ENCODE peak calls at places on chromosomes 3 and 15, in four cellular contexts. R, K, M and C are unnamed samples.

GRCh38 chr3:71548995-71549394 is 34.5 kb downstream of the FOXP1 start:
- DNase-seq in R (no peak), K (no peak), M (no peak), C (no peak)

GRCh38 chr3:159619341-159619885 is 369.2 kb upstream of the IL12A start:
- DNase-seq in M (no peak), R (no peak), K (no peak), C (peak)

GRCh38 chr3:38646630-38647029 is 2.9 kb downstream of the SCN5A start:
- DNase-seq in M (no peak), K (no peak), R (no peak), C (peak)

GRCh38 chr3:63050548-63050947 is 175.3 kb upstream of the CADPS start:
- DNase-seq in K (no peak), M (no peak), R (no peak), C (no peak)

GRCh38 chr15:24761704-24762302 is 86.2 kb downstream of the NPAP1 start:
- DNase-seq in M (no peak), K (no peak), R (no peak), C (peak)

GRCh38 chr3:21216598-21216997 is 534.4 kb downstream of the ZNF385D start:
- DNase-seq in M (no peak), R (no peak), K (no peak), C (peak)

GRCh38 chr3:197567900-197568685 is 12.3 kb upstream of the BDH1 start:
- DNase-seq in K (no peak), M (no peak), R (no peak), C (no peak)

GRCh38 chr3:116037954-116038911 is 407.1 kb downstream of the LSAMP start:
- DNase-seq in K (no peak), M (no peak), R (no peak), C (peak)

GRCh38 chr3:48464713-48465221 is 18.2 kb downstream of the ATRIP start:
- DNase-seq in R (no peak), K (no peak), M (no peak), C (no peak)

GRCh38 chr3:71601811-71602210 is 18.3 kb upstream of the FOXP1 start:
- DNase-seq in K (no peak), M (no peak), R (no peak), C (peak)

GRCh38 chr15:60585743-60586708 is 107.1 kb upstream of the ICE2 start:
- DNase-seq in R (no peak), K (peak), M (peak), C (peak)

GRCh38 chr3:194575484-194576210 is 57.6 kb downstream of the TMEM44 start:
- DNase-seq in K (no peak), R (peak), M (no peak), C (peak)

GRCh38 chr3:50807266-50807665 is 132.5 kb downstream of the DOCK3 start:
- DNase-seq in K (no peak), R (no peak), M (no peak), C (no peak)

GRCh38 chr15:101537681-101538080 is 48.2 kb upstream of the PCSK6 start:
- DNase-seq in K (no peak), R (no peak), M (no peak), C (no peak)

GRCh38 chr3:120435621-120436020 is 15.2 kb downstream of the FSTL1 start:
- DNase-seq in R (no peak), M (no peak), K (no peak), C (peak)

GRCh38 chr15:85044251-85044853 is 62.7 kb downstream of the PDE8A start:
- DNase-seq in K (peak), M (peak), R (peak), C (peak)

GRCh38 chr15:98906712-98907083 is 100.9 kb downstream of the PGPEP1L start:
- DNase-seq in K (no peak), M (no peak), R (peak), C (peak)

GRCh38 chr3:12754315-12754714 is 4.7 kb downstream of the TMEM40 start:
- DNase-seq in R (no peak), K (no peak), M (no peak), C (no peak)

GRCh38 chr3:180036678-180037455 is at the start of gene PEX5L:
- DNase-seq in M (peak), K (peak), R (peak), C (peak)

GRCh38 chr3:115363071-115363470 is 216.0 kb upstream of the ZBTB20 start:
- DNase-seq in K (no peak), R (no peak), M (no peak), C (no peak)

GRCh38 chr15:100560323-100560722 is 31.6 kb upstream of the CERS3 start:
- DNase-seq in R (no peak), M (no peak), K (no peak), C (no peak)

GRCh38 chr3:187491371-187491770 is 123.2 kb downstream of the RTP4 start:
- DNase-seq in R (no peak), M (no peak), K (no peak), C (no peak)